ENCODE peak calls at places on chromosomes 7 and 10, in ten cellular contexts. L is pons; D is fibroblast of mammary gland; U is CD8-positive, alpha-beta T cell; B is stimulated activated CD8-positive, alpha-beta memory T cell treated with anti-CD3 and anti-CD28 coated beads, Interleukin-2, amount 100 ng/mL, for 48 hours; H is kidney tubule cell; P is iris pigment epithelial cell; W is HFFc6; Y is HEK293T; V is tibial nerve. Q is an unnamed sample.

GRCh38 chr10:97974108-97974507 is 56.3 kb downstream of the CRTAC1 start:
- DNase-seq in L (no peak), D (no peak), U (no peak), B (no peak), H (no peak), P (no peak), W (no peak), Y (no peak), V (no peak), Q (no peak)

GRCh38 chr7:95865716-95866371 is 93.5 kb downstream of the DYNC1I1 start:
- DNase-seq in L (no peak), D (peak; percentile 28), U (no peak), B (no peak), H (peak; percentile 16), P (peak; percentile 17), W (peak; percentile 2), Y (peak; percentile 8), V (no peak), Q (no peak)

GRCh38 chr7:130363156-130363847 is 17.0 kb upstream of the CPA1 start:
- DNase-seq in L (no peak), D (peak; percentile 98), U (no peak), B (peak; percentile 34), H (peak; percentile 99), P (peak; percentile 96), W (peak; percentile 99), Y (no peak), V (no peak), Q (peak; percentile 99)

GRCh38 chr10:47022311-47023131 is 111.3 kb downstream of the PTPN20 start:
- DNase-seq in L (no peak), D (no peak), U (no peak), B (no peak), H (no peak), P (no peak), W (no peak), Y (no peak), V (no peak), Q (no peak)

GRCh38 chr7:54331311-54331710 is 210.9 kb upstream of the VSTM2A start:
- DNase-seq in L (peak; percentile 82), D (no peak), U (no peak), B (no peak), H (no peak), P (no peak), W (no peak), Y (no peak), V (no peak), Q (no peak)

GRCh38 chr7:41328544-41328943 is 374.3 kb downstream of the INHBA start:
- DNase-seq in L (no peak), D (peak; percentile 56), U (no peak), B (no peak), H (no peak), P (no peak), W (peak; percentile 81), Y (no peak), V (no peak), Q (peak; percentile 56)

GRCh38 chr7:150717821-150718420 is 1.5 kb downstream of the GIMAP1 start:
- DNase-seq in L (no peak), D (no peak), U (no peak), B (no peak), H (no peak), P (no peak), W (no peak), Y (no peak), V (no peak), Q (no peak)

GRCh38 chr7:77989981-77990566 is 191.5 kb downstream of the PHTF2 start:
- DNase-seq in L (no peak), D (no peak), U (no peak), B (no peak), H (peak; percentile 22), P (peak; percentile 7), W (no peak), Y (no peak), V (no peak), Q (no peak)

GRCh38 chr7:151114151-151115090 is 28.1 kb downstream of the AGAP3 start:
- DNase-seq in L (no peak), D (no peak), U (no peak), B (no peak), H (peak; percentile 44), P (peak; percentile 36), W (no peak), Y (peak; percentile 66), V (no peak), Q (peak; percentile 41)

GRCh38 chr10:63591600-63592379 is 70.6 kb downstream of the REEP3 start:
- DNase-seq in L (no peak), D (peak; percentile 21), U (no peak), B (no peak), H (no peak), P (no peak), W (no peak), Y (no peak), V (no peak), Q (peak; percentile 41)

GRCh38 chr7:84792232-84792882 is 394.5 kb downstream of the SEMA3D start:
- DNase-seq in L (no peak), D (peak; percentile 51), U (no peak), B (no peak), H (no peak), P (no peak), W (no peak), Y (no peak), V (no peak), Q (no peak)

GRCh38 chr7:18610331-18610948 is 114.9 kb downstream of the HDAC9 start:
- DNase-seq in L (peak; percentile 23), D (peak; percentile 46), U (no peak), B (no peak), H (peak; percentile 50), P (peak; percentile 35), W (peak; percentile 7), Y (peak; percentile 46), V (no peak), Q (peak; percentile 36)

GRCh38 chr10:36574212-36574611 is 551.2 kb upstream of the ANKRD30A start:
- DNase-seq in L (no peak), D (peak; percentile 14), U (no peak), B (no peak), H (no peak), P (peak; percentile 9), W (no peak), Y (no peak), V (no peak), Q (peak; percentile 14)

GRCh38 chr10:86370006-86370585 is 3.5 kb upstream of the GRID1 start:
- DNase-seq in L (no peak), D (no peak), U (no peak), B (no peak), H (no peak), P (no peak), W (no peak), Y (no peak), V (peak; percentile 3), Q (no peak)

GRCh38 chr10:78462728-78463228 is 429.1 kb downstream of the RPS24 start:
- DNase-seq in L (no peak), D (peak; percentile 15), U (no peak), B (no peak), H (no peak), P (no peak), W (no peak), Y (no peak), V (no peak), Q (no peak)

GRCh38 chr7:99143522-99143852 is 421 bp downstream of the SMURF1 start:
- DNase-seq in L (no peak), D (no peak), U (no peak), B (no peak), H (no peak), P (no peak), W (no peak), Y (no peak), V (no peak), Q (no peak)

GRCh38 chr7:47474211-47474936 is 107.5 kb downstream of the TNS3 start:
- DNase-seq in L (no peak), D (peak; percentile 19), U (no peak), B (no peak), H (no peak), P (no peak), W (no peak), Y (no peak), V (no peak), Q (no peak)

GRCh38 chr10:106619353-106619752 is 545.2 kb downstream of the SORCS1 start:
- DNase-seq in L (no peak), D (peak; percentile 2), U (no peak), B (no peak), H (no peak), P (no peak), W (no peak), Y (no peak), V (no peak), Q (no peak)

GRCh38 chr10:28307267-28307666 is 4.4 kb upstream of the MPP7 start:
- DNase-seq in L (no peak), D (no peak), U (no peak), B (no peak), H (no peak), P (no peak), W (no peak), Y (no peak), V (no peak), Q (no peak)

GRCh38 chr7:155835446-155836215 is 23.4 kb upstream of the SHH start:
- DNase-seq in L (no peak), D (no peak), U (no peak), B (no peak), H (no peak), P (no peak), W (no peak), Y (no peak), V (no peak), Q (no peak)

GRCh38 chr10:34816067-34817002 is 1.2 kb upstream of the PARD3 start:
- DNase-seq in L (no peak), D (peak; percentile 39), U (no peak), B (no peak), H (peak; percentile 52), P (peak; percentile 56), W (no peak), Y (no peak), V (no peak), Q (peak; percentile 70)

GRCh38 chr7:155267023-155267422 is 30.7 kb upstream of the INSIG1 start:
- DNase-seq in L (no peak), D (no peak), U (no peak), B (no peak), H (no peak), P (no peak), W (no peak), Y (no peak), V (no peak), Q (no peak)

GRCh38 chr10:22017283-22018020 is 13.9 kb upstream of the DNAJC1 start:
- DNase-seq in L (no peak), D (peak; percentile 17), U (no peak), B (no peak), H (no peak), P (no peak), W (no peak), Y (no peak), V (no peak), Q (no peak)

GRCh38 chr10:110008518-110009339 is 945 bp downstream of the ADD3 start:
- DNase-seq in L (no peak), D (no peak), U (peak; percentile 38), B (peak; percentile 7), H (peak; percentile 59), P (no peak), W (no peak), Y (no peak), V (no peak), Q (peak; percentile 33)

GRCh38 chr10:70669015-70669414 is 3.3 kb upstream of the ADAMTS14 start:
- DNase-seq in L (no peak), D (no peak), U (no peak), B (no peak), H (no peak), P (no peak), W (no peak), Y (no peak), V (no peak), Q (no peak)